ENCODE peak calls at places on chromosomes 5 and 9, in six cellular contexts. L is K562, Q is A549, Z is GM12878, B is HepG2, S is endothelial cell of umbilical vein. I is an unnamed sample.

GRCh38 chr9:131841765-131842318 is 102.0 kb upstream of the RAPGEF1 start:
- DNase-seq in L (no peak), Q (no peak), Z (no peak), B (no peak), S (no peak), I (no peak)

GRCh38 chr5:168494057-168494555 is 7.8 kb downstream of the RARS1 start:
- DNase-seq in L (no peak), Q (no peak), Z (no peak), B (no peak), S (no peak), I (no peak)

GRCh38 chr5:15694694-15695093 is 194.7 kb downstream of the FBXL7 start:
- DNase-seq in L (no peak), Q (no peak), Z (no peak), B (no peak), S (peak; percentile 24), I (no peak)

GRCh38 chr9:70668751-70669150 is 254.3 kb upstream of the KLF9 start:
- DNase-seq in L (no peak), Q (no peak), Z (no peak), B (no peak), S (no peak), I (no peak)

GRCh38 chr5:171188016-171188415 is 121.0 kb upstream of the TLX3 start:
- DNase-seq in L (no peak), Q (no peak), Z (no peak), B (no peak), S (no peak), I (no peak)

GRCh38 chr5:147371290-147371689 is 136.5 kb downstream of the STK32A start:
- DNase-seq in L (no peak), Q (no peak), Z (no peak), B (no peak), S (no peak), I (no peak)

GRCh38 chr9:27333241-27334052 is 36.5 kb upstream of the EQTN start:
- DNase-seq in L (peak; percentile 54), Q (peak; percentile 71), Z (peak; percentile 40), B (peak; percentile 57), S (peak; percentile 79), I (peak; percentile 82)

GRCh38 chr9:137716694-137717287 is 98.0 kb downstream of the EHMT1 start:
- DNase-seq in L (no peak), Q (no peak), Z (no peak), B (no peak), S (no peak), I (no peak)

GRCh38 chr5:16666140-16666860 is 49.5 kb upstream of the RETREG1 start:
- DNase-seq in L (no peak), Q (no peak), Z (no peak), B (no peak), S (no peak), I (no peak)

GRCh38 chr5:154826-155225 is 36.5 kb upstream of the LRRC14B start:
- DNase-seq in L (no peak), Q (no peak), Z (no peak), B (no peak), S (no peak), I (no peak)

GRCh38 chr9:134860510-134860909 is 20.1 kb upstream of the FCN2 start:
- DNase-seq in L (no peak), Q (no peak), Z (no peak), B (no peak), S (no peak), I (no peak)

GRCh38 chr9:89352451-89352850 is 34.2 kb downstream of the SECISBP2 start:
- DNase-seq in L (no peak), Q (no peak), Z (no peak), B (no peak), S (no peak), I (no peak)

GRCh38 chr5:93062548-93062947 is 518.5 kb downstream of the NR2F1-AS1 start:
- DNase-seq in L (no peak), Q (peak; percentile 23), Z (no peak), B (no peak), S (peak; percentile 6), I (peak; percentile 14)

GRCh38 chr9:135830496-135830895 is 76.8 kb downstream of the CAMSAP1 start:
- DNase-seq in L (no peak), Q (no peak), Z (no peak), B (no peak), S (no peak), I (no peak)

GRCh38 chr9:31023793-31024192 is 1360.7 kb upstream of the ACO1 start:
- DNase-seq in L (no peak), Q (no peak), Z (no peak), B (no peak), S (no peak), I (no peak)

GRCh38 chr9:134730761-134731496 is 89.3 kb downstream of the COL5A1 start:
- DNase-seq in L (no peak), Q (no peak), Z (no peak), B (no peak), S (no peak), I (no peak)

GRCh38 chr5:84764227-84764626 is 379.5 kb upstream of the EDIL3 start:
- DNase-seq in L (no peak), Q (no peak), Z (no peak), B (no peak), S (no peak), I (no peak)

GRCh38 chr9:120439147-120439546 is 140.8 kb downstream of the CDK5RAP2 start:
- DNase-seq in L (peak; percentile 29), Q (peak; percentile 40), Z (no peak), B (peak; percentile 17), S (no peak), I (peak; percentile 49)

GRCh38 chr9:22922222-22922621 is 475.6 kb downstream of the DMRTA1 start:
- DNase-seq in L (no peak), Q (no peak), Z (no peak), B (no peak), S (no peak), I (no peak)

GRCh38 chr9:95822583-95823431 is 52.7 kb upstream of the ERCC6L2 start:
- DNase-seq in L (no peak), Q (peak; percentile 41), Z (peak; percentile 84), B (no peak), S (peak; percentile 79), I (peak; percentile 64)

GRCh38 chr9:99561435-99562262 is 260.0 kb upstream of the NR4A3 start:
- DNase-seq in L (no peak), Q (no peak), Z (no peak), B (no peak), S (no peak), I (no peak)

GRCh38 chr5:22649076-22649475 is 204.1 kb downstream of the CDH12 start:
- DNase-seq in L (no peak), Q (no peak), Z (no peak), B (no peak), S (peak; percentile 87), I (no peak)

GRCh38 chr5:137395011-137395755 is 103.9 kb downstream of the SPOCK1 start:
- DNase-seq in L (no peak), Q (no peak), Z (no peak), B (no peak), S (peak; percentile 20), I (no peak)

GRCh38 chr9:89984214-89984613 is 379.4 kb downstream of the GADD45G start:
- DNase-seq in L (no peak), Q (no peak), Z (no peak), B (no peak), S (no peak), I (no peak)

GRCh38 chr9:20788526-20789421 is 104.7 kb downstream of the FOCAD start:
- DNase-seq in L (no peak), Q (no peak), Z (no peak), B (no peak), S (peak; percentile 92), I (no peak)

GRCh38 chr5:174724484-174725260 is at the start of gene MSX2:
- DNase-seq in L (no peak), Q (peak; percentile 88), Z (no peak), B (no peak), S (peak; percentile 13), I (no peak)
- TF ChIP-seq MYC in L (no peak), Q (no peak), Z (no peak), B (no peak), S (no peak), I (no peak)

GRCh38 chr5:105033642-105034217 is 1471.1 kb upstream of the NUDT12 start:
- DNase-seq in L (peak; percentile 62), Q (no peak), Z (no peak), B (no peak), S (no peak), I (no peak)
- H3K4me3 ChIP-seq in L (no peak overlapping the region), Q (no peak overlapping the region), Z (no peak overlapping the region), B (no peak overlapping the region), S (no peak overlapping the region), I (no peak overlapping the region)

GRCh38 chr9:82538634-82539033 is 524.3 kb downstream of the RASEF start:
- DNase-seq in L (no peak), Q (no peak), Z (no peak), B (no peak), S (no peak), I (no peak)
- TF ChIP-seq CTCF in L (no peak), Q (no peak), Z (no peak), B (no peak), S (no peak), I (no peak)

GRCh38 chr5:124652892-124653441 is 93.5 kb downstream of the ZNF608 start:
- DNase-seq in L (no peak), Q (no peak), Z (no peak), B (no peak), S (no peak), I (no peak)

GRCh38 chr5:124652514-124652819 is 94.0 kb downstream of the ZNF608 start:
- DNase-seq in L (no peak), Q (no peak), Z (no peak), B (no peak), S (no peak), I (no peak)

GRCh38 chr5:124655943-124656459 is 90.4 kb downstream of the ZNF608 start:
- DNase-seq in L (peak; percentile 90), Q (peak; percentile 91), Z (no peak), B (peak; percentile 97), S (peak; percentile 97), I (peak; percentile 18)

GRCh38 chr5:124654418-124654817 is 92.0 kb downstream of the ZNF608 start:
- DNase-seq in L (peak; percentile 81), Q (no peak), Z (no peak), B (no peak), S (no peak), I (no peak)

GRCh38 chr5:124655211-124655880 is 91.1 kb downstream of the ZNF608 start:
- DNase-seq in L (no peak), Q (peak; percentile 61), Z (no peak), B (no peak), S (no peak), I (no peak)
- TF ChIP-seq MYC in L (no peak), Q (no peak), Z (no peak), B (no peak), S (no peak), I (no peak)

DNA sequence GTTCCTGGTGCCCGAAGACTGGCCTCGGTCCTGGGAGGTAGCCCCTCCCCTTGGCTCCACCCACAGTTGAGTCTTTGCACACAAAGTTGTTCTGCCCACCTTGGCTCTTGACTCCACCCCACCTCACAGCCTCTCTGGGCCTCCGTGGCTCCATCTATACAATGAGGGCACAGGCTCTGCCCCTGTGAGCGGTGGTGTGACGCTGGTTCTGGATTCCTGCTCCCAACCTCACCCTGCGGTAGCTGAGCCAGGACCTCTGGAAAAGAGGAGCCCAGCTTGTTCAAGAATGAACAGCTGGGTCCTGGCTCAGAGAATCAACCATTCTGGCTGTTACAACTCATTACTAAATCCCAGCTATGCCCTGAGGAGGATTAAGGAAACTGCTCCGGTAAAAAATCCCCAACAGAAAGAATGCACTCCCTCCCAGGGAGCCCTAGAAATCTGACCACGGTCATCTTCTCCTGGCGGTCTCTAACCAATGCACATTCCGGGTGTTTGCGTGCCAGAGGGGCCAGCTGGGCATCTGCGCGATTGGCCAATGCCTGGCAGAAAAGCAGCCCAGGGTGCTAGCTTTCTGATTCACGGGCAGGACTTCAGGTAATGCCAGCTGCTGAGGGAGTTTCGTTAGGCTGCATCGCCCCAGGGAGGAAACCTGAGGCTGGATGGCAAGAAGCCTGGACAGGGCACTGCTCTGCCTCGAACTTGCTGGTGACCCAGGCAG is 9.9 kb upstream of the GRHPR start:
- DNase-seq in L (no peak), Q (no peak), Z (no peak), B (no peak), S (no peak), I (no peak)
- H3K4me3 ChIP-seq in L (no peak overlapping the region), Q (no peak overlapping the region), Z (no peak overlapping the region), B (no peak overlapping the region), S (no peak overlapping the region), I (no peak overlapping the region)